ENCODE peak calls at places on chromosomes 2 and 18, in seven cellular contexts. C is astrocyte of the spinal cord, F is GM12878, P is AG09309, Z is astrocyte, J is GM23338, R is LNCaP clone FGC. K is an unnamed sample.

GRCh38 chr2:172273910-172274571 is 153.3 kb upstream of the ITGA6 start:
- DNase-seq in F (no peak), J (no peak), P (no peak), Z (no peak), R (no peak), C (no peak), K (no peak)

GRCh38 chr2:178482437-178482836 is 2.2 kb downstream of the PLEKHA3 start:
- DNase-seq in F (peak), P (no peak), Z (no peak), C (no peak), J (peak), R (no peak), K (no peak)

GRCh38 chr2:180572346-180572745 is 408.1 kb upstream of the UBE2E3 start:
- DNase-seq in Z (no peak), J (no peak), C (no peak), P (no peak), R (no peak), F (no peak), K (no peak)

GRCh38 chr2:230225486-230225885 is at the start of gene SP140:
- DNase-seq in J (no peak), P (no peak), Z (no peak), F (peak), R (no peak), C (no peak), K (no peak)

GRCh38 chr2:26456701-26457224 is 21.2 kb downstream of the OTOF start:
- DNase-seq in Z (no peak), R (no peak), C (no peak), F (no peak), J (no peak), P (no peak), K (no peak)

GRCh38 chr2:134774786-134775641 is 56.2 kb upstream of the TMEM163 start:
- DNase-seq in F (no peak), Z (no peak), R (no peak), P (no peak), C (no peak), J (no peak), K (no peak)

GRCh38 chr2:64652231-64653173 is 1.2 kb downstream of the SERTAD2 start:
- DNase-seq in R (no peak), J (peak), Z (peak), P (peak), F (no peak), C (peak), K (no peak)

GRCh38 chr18:67893896-67894295 is 377.4 kb upstream of the DSEL start:
- DNase-seq in C (no peak), R (no peak), F (no peak), Z (no peak), P (no peak), J (no peak), K (no peak)

GRCh38 chr2:45743531-45744391 is 92.3 kb downstream of the PRKCE start:
- DNase-seq in R (no peak), F (no peak), C (peak), Z (peak), J (no peak), P (no peak), K (no peak)

GRCh38 chr2:28390857-28391563 is 1.6 kb upstream of the FOSL2 start:
- DNase-seq in Z (no peak), J (peak), R (no peak), F (no peak), P (no peak), C (no peak), K (no peak)

GRCh38 chr18:75844102-75844604 is 416.6 kb upstream of the SMIM21 start:
- DNase-seq in J (no peak), P (no peak), C (no peak), Z (no peak), F (no peak), R (no peak), K (no peak)

GRCh38 chr2:180416553-180417113 is 409.5 kb upstream of the CWC22 start:
- DNase-seq in J (no peak), F (no peak), C (no peak), P (no peak), Z (no peak), R (no peak), K (no peak)

GRCh38 chr18:58547864-58548263 is 81.0 kb downstream of the ALPK2 start:
- DNase-seq in F (no peak), C (no peak), R (no peak), Z (no peak), J (no peak), P (no peak), K (no peak)

GRCh38 chr18:21305621-21306020 is 63.6 kb downstream of the GREB1L start:
- DNase-seq in Z (no peak), F (no peak), C (no peak), J (no peak), P (no peak), R (no peak), K (no peak)

GRCh38 chr2:202149155-202149762 is 76.2 kb downstream of the KIAA2012 start:
- DNase-seq in J (peak), R (no peak), P (no peak), C (peak), Z (peak), F (no peak), K (no peak)

GRCh38 chr18:10057808-10058791 is 144.3 kb downstream of the VAPA start:
- DNase-seq in J (no peak), R (no peak), Z (peak), F (no peak), C (peak), P (peak), K (no peak)

GRCh38 chr18:62524443-62525200 is 1.8 kb downstream of the ZCCHC2 start:
- DNase-seq in R (no peak), F (no peak), Z (peak), C (peak), J (peak), P (no peak), K (no peak)

GRCh38 chr2:99748344-99748743 is 258.5 kb upstream of the REV1 start:
- DNase-seq in Z (no peak), P (no peak), C (no peak), F (no peak), R (no peak), J (peak), K (no peak)

GRCh38 chr2:23367760-23368159 is 17.2 kb upstream of the KLHL29 start:
- DNase-seq in P (no peak), C (no peak), R (no peak), J (no peak), Z (no peak), F (no peak), K (no peak)

GRCh38 chr2:47072018-47072691 is 83.0 kb downstream of the STPG4 start:
- DNase-seq in P (peak), R (no peak), J (peak), F (no peak), C (peak), Z (peak), K (no peak)

GRCh38 chr2:150100834-150101233 is 386.6 kb downstream of the RND3 start:
- DNase-seq in P (no peak), F (no peak), Z (no peak), C (no peak), R (peak), J (no peak), K (no peak)

GRCh38 chr2:105522645-105523044 is 123.8 kb upstream of the FHL2 start:
- DNase-seq in F (no peak), C (no peak), Z (no peak), R (no peak), P (no peak), J (no peak), K (no peak)

GRCh38 chr2:28469304-28469703 is 26.6 kb upstream of the PLB1 start:
- DNase-seq in F (no peak), P (no peak), Z (peak), R (no peak), J (no peak), C (no peak), K (no peak)

GRCh38 chr2:231604101-231604684 is 11.5 kb downstream of the TEX44 start:
- DNase-seq in R (no peak), C (no peak), F (no peak), P (no peak), Z (no peak), J (peak), K (peak)

GRCh38 chr2:191318037-191318728 is 73.0 kb downstream of the MYO1B start:
- DNase-seq in Z (peak), F (no peak), C (peak), J (no peak), R (peak), P (no peak), K (no peak)

GRCh38 chr2:60453896-60454295 is 99.6 kb downstream of the BCL11A start:
- DNase-seq in C (no peak), Z (no peak), P (no peak), J (no peak), R (no peak), F (no peak), K (peak)

GRCh38 chr18:79789091-79789891 is 8.4 kb upstream of the KCNG2 start:
- DNase-seq in P (no peak), J (no peak), Z (no peak), F (no peak), R (no peak), C (no peak), K (no peak)

GRCh38 chr2:30276455-30276911 is 45.1 kb downstream of the LBH start:
- DNase-seq in F (no peak), R (no peak), P (no peak), J (no peak), C (no peak), Z (no peak), K (no peak)

GRCh38 chr2:136384541-136385303 is 266.8 kb upstream of the CXCR4 start:
- DNase-seq in R (peak), P (peak), J (peak), Z (peak), C (peak), F (no peak), K (no peak)

GRCh38 chr2:160352492-160352891 is 141.1 kb downstream of the RBMS1 start:
- DNase-seq in Z (peak), J (no peak), R (peak), C (peak), F (no peak), P (no peak), K (no peak)

GRCh38 chr2:230137902-230138539 is 69.3 kb upstream of the SLC16A14 start:
- DNase-seq in P (no peak), Z (peak), F (no peak), J (no peak), R (no peak), C (no peak), K (no peak)

GRCh38 chr2:108189316-108189715 is 50.5 kb upstream of the SULT1C3 start:
- DNase-seq in Z (peak), P (no peak), C (no peak), F (no peak), R (no peak), J (no peak), K (no peak)

DNA sequence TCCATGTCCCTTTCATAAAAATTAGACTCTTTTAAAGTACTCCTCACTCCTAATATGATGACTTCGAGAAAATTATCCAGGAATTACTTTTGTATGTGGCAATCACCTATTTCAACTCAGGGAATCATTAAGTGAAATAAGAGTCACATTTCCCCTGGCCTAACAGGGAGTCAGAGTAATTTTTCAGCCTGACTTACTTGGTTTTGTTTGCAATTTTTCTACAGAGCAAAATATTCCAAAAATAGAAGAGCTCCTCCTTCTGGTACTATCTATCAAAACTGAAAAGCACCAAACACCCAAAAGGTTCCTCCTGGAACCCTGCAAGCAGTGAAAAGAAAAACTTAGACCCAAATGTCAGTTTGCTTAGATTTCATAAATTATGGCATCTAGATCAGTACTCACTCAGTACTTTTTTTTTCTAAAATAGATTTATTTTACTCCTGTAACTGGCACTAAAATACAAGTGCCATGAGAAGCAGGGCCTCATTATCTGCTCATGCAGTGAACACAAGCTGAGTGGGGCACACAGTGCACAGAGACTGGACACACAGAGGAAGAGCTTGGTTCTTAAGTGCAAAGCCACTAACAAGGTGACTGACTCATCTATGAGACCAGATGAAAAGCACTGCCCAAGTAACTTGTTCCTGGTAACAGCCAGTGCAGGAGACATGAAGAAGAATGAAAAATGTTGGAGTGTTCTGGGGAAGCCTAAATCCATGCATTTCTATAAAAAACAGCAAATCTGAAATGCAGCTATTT is 28.7 kb downstream of the ACAA2 start:
- DNase-seq in J (no peak), F (no peak), R (no peak), P (peak), Z (no peak), C (peak), K (no peak)
- TF ChIP-seq CTCF in J (peak), F (peak), R (peak), P (peak), Z (peak), C (peak), K (peak)

GRCh38 chr2:169782513-169782912 is 16.2 kb upstream of the SSB start:
- DNase-seq in F (no peak), Z (no peak), R (no peak), C (no peak), P (no peak), J (peak), K (no peak)
- TF ChIP-seq CTCF in F (no peak), Z (no peak), R (no peak), C (no peak), P (no peak), J (peak), K (peak)

DNA sequence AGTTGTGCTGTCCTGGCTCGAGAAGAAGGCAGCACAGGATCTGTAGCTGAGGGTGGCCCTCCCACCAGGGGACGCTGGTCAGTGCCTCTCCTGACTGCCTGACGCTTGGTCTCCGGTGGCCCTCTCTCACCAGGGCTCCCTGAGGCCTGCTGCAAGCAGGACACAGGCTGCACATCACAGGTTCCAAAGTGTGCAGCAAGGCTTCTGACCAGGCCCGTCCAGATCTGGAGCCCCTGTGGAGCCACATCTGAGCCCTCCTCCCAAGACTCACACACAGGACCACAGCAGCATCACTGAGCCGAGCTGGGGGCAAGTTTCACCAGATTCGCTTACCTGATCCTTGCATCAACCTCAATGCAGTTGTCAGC is 12.1 kb downstream of the AMER3 start:
- DNase-seq in J (no peak), P (no peak), C (no peak), F (no peak), Z (no peak), R (no peak), K (no peak)
- TF ChIP-seq CTCF in J (no peak), P (no peak), C (no peak), F (peak), Z (no peak), R (no peak), K (no peak)

DNA sequence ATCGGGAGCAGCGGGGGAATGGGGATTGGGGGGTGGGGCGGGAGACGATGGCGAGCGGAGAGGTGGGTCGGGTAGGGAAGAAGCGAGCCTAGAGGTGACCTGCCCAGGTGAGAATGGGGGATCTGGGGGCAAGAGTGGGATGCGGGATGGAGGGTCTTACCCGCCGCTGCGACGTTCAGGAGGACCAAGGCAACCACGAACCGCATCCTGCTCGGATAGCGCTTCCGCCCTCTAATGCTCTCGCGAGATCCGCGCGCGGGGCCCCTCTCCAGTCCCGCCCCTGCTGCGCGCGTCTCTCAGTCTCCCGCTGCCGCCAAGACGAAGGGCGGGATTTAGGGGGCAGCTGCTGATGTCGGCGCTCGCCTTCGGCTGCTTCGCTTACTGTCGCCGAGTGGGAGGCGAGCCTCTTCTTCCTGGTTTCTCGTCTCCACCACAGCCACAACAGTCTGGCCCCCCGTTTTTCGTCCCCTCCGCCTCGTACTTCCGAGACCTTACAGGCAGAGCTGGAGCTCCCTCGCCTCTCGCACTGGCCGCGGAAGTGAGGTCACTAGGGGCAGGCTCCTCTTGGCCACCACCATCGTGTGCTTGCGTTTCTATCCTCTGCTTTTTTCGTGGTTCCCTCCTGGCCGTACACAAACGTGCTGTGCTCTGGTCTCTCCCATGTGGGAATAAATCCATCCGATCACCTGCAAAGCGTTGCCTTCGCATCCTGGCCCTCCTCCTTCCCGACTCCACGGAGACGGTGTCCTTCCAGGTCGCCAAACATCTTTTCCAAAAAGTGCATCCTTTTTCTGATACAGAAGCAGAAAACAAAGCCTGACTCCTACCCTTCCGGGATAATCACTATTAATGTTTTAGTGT is at the start of gene TGOLN2:
- DNase-seq in Z (peak), F (peak), P (no peak), C (peak), J (peak), R (peak), K (peak)
- TF ChIP-seq CTCF in Z (no peak), F (no peak), P (no peak), C (no peak), J (no peak), R (peak), K (no peak)